ENCODE peak calls at places on chromosomes 16 and 17, in four cellular contexts. One of them, this sample, is unnamed.

GRCh38 chr17:17179371-17179827 is 26.7 kb downstream of the PLD6 start:
- DNase-seq in AG10803: no peak
- DNase-seq in neural crest cell: no peak
- DNase-seq in natural killer cell: no peak
- DNase-seq in this sample: no peak

GRCh38 chr16:74896389-74897370 is 88.2 kb downstream of the WDR59 start:
- DNase-seq in AG10803: peak
- DNase-seq in neural crest cell: no peak
- DNase-seq in natural killer cell: no peak
- DNase-seq in this sample: no peak

GRCh38 chr17:74324521-74324920 is 1.5 kb upstream of the KIF19 start:
- DNase-seq in AG10803: no peak
- DNase-seq in neural crest cell: no peak
- DNase-seq in natural killer cell: no peak
- DNase-seq in this sample: no peak

GRCh38 chr16:3158014-3158497 is 23.2 kb downstream of the ZNF213 start:
- DNase-seq in AG10803: no peak
- DNase-seq in neural crest cell: peak
- DNase-seq in natural killer cell: no peak
- DNase-seq in this sample: no peak

GRCh38 chr17:80028030-80028429 is 7.6 kb downstream of the TBC1D16 start:
- DNase-seq in AG10803: no peak
- DNase-seq in neural crest cell: no peak
- DNase-seq in natural killer cell: no peak
- DNase-seq in this sample: no peak

GRCh38 chr17:65936013-65936412 is 255.9 kb downstream of the CEP112 start:
- DNase-seq in AG10803: peak
- DNase-seq in neural crest cell: no peak
- DNase-seq in natural killer cell: no peak
- DNase-seq in this sample: no peak

GRCh38 chr16:50146479-50147435 is 6.3 kb upstream of the TENT4B start:
- DNase-seq in AG10803: no peak
- DNase-seq in neural crest cell: no peak
- DNase-seq in natural killer cell: no peak
- DNase-seq in this sample: no peak

GRCh38 chr17:45262516-45263476 is 902 bp upstream of the SPATA32 start:
- DNase-seq in AG10803: peak
- DNase-seq in neural crest cell: no peak
- DNase-seq in natural killer cell: no peak
- DNase-seq in this sample: no peak

GRCh38 chr17:4969551-4970231 is 2.1 kb upstream of the SPAG7 start:
- DNase-seq in AG10803: no peak
- DNase-seq in neural crest cell: no peak
- DNase-seq in natural killer cell: no peak
- DNase-seq in this sample: no peak

GRCh38 chr17:81453712-81454111 is 58.5 kb downstream of the BAHCC1 start:
- DNase-seq in AG10803: no peak
- DNase-seq in neural crest cell: no peak
- DNase-seq in natural killer cell: no peak
- DNase-seq in this sample: peak

GRCh38 chr17:77516902-77517301 is 376.1 kb downstream of the SEC14L1 start:
- DNase-seq in AG10803: peak
- DNase-seq in neural crest cell: no peak
- DNase-seq in natural killer cell: no peak
- DNase-seq in this sample: no peak

GRCh38 chr17:32610027-32610650 is 123.3 kb downstream of the CDK5R1 start:
- DNase-seq in AG10803: no peak
- DNase-seq in neural crest cell: no peak
- DNase-seq in natural killer cell: no peak
- DNase-seq in this sample: no peak

GRCh38 chr16:87924937-87925670 is 11.2 kb downstream of the CA5A start:
- DNase-seq in AG10803: no peak
- DNase-seq in neural crest cell: no peak
- DNase-seq in natural killer cell: no peak
- DNase-seq in this sample: no peak

GRCh38 chr16:58499615-58500328 is at the start of gene NDRG4:
- DNase-seq in AG10803: peak
- DNase-seq in neural crest cell: peak
- DNase-seq in natural killer cell: no peak
- DNase-seq in this sample: peak

GRCh38 chr16:57803413-57803990 is 1.2 kb upstream of the KIFC3 start:
- DNase-seq in AG10803: no peak
- DNase-seq in neural crest cell: no peak
- DNase-seq in natural killer cell: no peak
- DNase-seq in this sample: no peak

GRCh38 chr16:86800914-86801313 is 222.6 kb downstream of the FOXL1 start:
- DNase-seq in AG10803: no peak
- DNase-seq in neural crest cell: no peak
- DNase-seq in natural killer cell: no peak
- DNase-seq in this sample: no peak

GRCh38 chr16:30185141-30185682 is 1.8 kb downstream of the CORO1A start:
- DNase-seq in AG10803: no peak
- DNase-seq in neural crest cell: no peak
- DNase-seq in natural killer cell: peak
- DNase-seq in this sample: no peak

DNA sequence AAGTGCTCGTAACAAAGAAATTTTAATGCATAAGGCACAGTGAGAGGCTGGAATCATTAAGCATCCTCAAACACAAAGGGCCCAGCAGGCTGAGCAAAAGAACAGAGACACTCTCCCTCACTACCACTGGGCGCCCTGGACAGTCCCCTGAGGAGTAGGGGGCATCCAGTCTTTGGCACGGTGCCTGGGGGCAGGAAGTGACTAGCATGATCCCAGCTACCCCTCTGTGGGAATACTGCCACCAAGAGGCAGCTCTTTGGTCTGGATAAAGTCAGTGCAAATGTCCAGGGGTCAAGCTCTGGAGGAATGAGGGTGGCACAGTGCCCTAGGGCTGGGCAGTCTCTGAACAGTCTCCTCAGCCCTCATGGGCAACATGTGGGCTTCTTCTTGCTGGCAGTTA is 2.6 kb upstream of the PROCA1 start:
- DNase-seq in AG10803: no peak
- DNase-seq in neural crest cell: no peak
- DNase-seq in natural killer cell: no peak
- DNase-seq in this sample: no peak
- TF ChIP-seq CTCF in AG10803: no peak
- TF ChIP-seq CTCF in neural crest cell: no peak
- TF ChIP-seq CTCF in natural killer cell: no peak
- TF ChIP-seq CTCF in this sample: no peak

DNA sequence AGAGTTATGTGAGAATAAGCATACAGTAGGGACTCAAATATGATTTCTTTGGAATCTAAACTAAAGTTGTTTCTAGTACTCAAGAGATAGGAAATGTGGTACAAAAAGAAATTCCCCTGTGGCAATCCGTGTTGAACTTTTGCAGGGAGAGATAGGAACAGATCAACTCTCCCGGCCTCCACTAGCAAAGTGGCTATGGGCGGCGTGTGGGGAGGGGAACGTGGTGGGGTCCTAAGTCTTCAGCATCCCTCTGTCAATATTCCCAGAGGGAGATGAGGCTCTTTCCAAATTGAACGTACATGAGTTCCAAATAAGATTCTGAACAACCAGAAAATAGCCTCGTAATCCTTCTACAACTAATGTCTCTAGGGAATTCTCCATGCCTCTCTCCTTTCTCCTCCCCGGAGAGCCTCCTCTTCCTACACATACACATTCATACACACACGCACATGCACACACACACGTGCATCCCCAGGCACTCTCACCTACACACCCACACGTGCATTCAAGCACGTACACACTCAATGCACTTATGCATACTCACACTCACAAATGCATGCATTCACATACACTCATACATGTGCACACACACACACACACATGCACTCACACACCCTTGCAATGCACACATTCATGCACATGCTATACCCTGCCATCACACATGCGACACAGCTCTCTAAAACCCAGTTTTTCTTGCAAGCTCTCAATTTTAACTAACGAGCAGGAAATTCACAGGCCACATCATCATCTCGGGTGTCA is 244.8 kb downstream of the MAF start:
- DNase-seq in AG10803: no peak
- DNase-seq in neural crest cell: no peak
- DNase-seq in natural killer cell: no peak
- DNase-seq in this sample: no peak
- TF ChIP-seq CTCF in AG10803: no peak
- TF ChIP-seq CTCF in neural crest cell: no peak
- TF ChIP-seq CTCF in natural killer cell: no peak
- TF ChIP-seq CTCF in this sample: no peak

GRCh38 chr17:7323731-7324437 is 5.3 kb downstream of the NEURL4 start:
- DNase-seq in AG10803: peak
- DNase-seq in neural crest cell: peak
- DNase-seq in natural killer cell: peak
- DNase-seq in this sample: peak
- TF ChIP-seq CTCF in AG10803: peak
- TF ChIP-seq CTCF in neural crest cell: peak
- TF ChIP-seq CTCF in natural killer cell: peak
- TF ChIP-seq CTCF in this sample: peak

GRCh38 chr17:50539762-50540440 is 7.1 kb upstream of the SPATA20 start:
- DNase-seq in AG10803: no peak
- DNase-seq in neural crest cell: no peak
- DNase-seq in natural killer cell: no peak
- DNase-seq in this sample: no peak

GRCh38 chr17:50542795-50543774 is 3.9 kb upstream of the SPATA20 start:
- DNase-seq in AG10803: no peak
- DNase-seq in neural crest cell: no peak
- DNase-seq in natural killer cell: no peak
- DNase-seq in this sample: no peak

GRCh38 chr17:50541402-50541915 is 5.5 kb upstream of the SPATA20 start:
- DNase-seq in AG10803: no peak
- DNase-seq in neural crest cell: no peak
- DNase-seq in natural killer cell: no peak
- DNase-seq in this sample: no peak

GRCh38 chr17:50540485-50541401 is 6.2 kb upstream of the SPATA20 start:
- DNase-seq in AG10803: no peak
- DNase-seq in neural crest cell: no peak
- DNase-seq in natural killer cell: no peak
- DNase-seq in this sample: no peak

GRCh38 chr17:50541916-50542688 is 4.9 kb upstream of the SPATA20 start:
- DNase-seq in AG10803: peak
- DNase-seq in neural crest cell: peak
- DNase-seq in natural killer cell: peak
- DNase-seq in this sample: peak
- TF ChIP-seq CTCF in AG10803: peak
- TF ChIP-seq CTCF in neural crest cell: no peak
- TF ChIP-seq CTCF in natural killer cell: peak
- TF ChIP-seq CTCF in this sample: peak

GRCh38 chr16:24491721-24492120 is 47.6 kb upstream of the RBBP6 start:
- DNase-seq in AG10803: no peak
- DNase-seq in neural crest cell: no peak
- DNase-seq in natural killer cell: no peak
- DNase-seq in this sample: no peak
- TF ChIP-seq CTCF in AG10803: no peak
- TF ChIP-seq CTCF in neural crest cell: no peak
- TF ChIP-seq CTCF in natural killer cell: no peak
- TF ChIP-seq CTCF in this sample: no peak

DNA sequence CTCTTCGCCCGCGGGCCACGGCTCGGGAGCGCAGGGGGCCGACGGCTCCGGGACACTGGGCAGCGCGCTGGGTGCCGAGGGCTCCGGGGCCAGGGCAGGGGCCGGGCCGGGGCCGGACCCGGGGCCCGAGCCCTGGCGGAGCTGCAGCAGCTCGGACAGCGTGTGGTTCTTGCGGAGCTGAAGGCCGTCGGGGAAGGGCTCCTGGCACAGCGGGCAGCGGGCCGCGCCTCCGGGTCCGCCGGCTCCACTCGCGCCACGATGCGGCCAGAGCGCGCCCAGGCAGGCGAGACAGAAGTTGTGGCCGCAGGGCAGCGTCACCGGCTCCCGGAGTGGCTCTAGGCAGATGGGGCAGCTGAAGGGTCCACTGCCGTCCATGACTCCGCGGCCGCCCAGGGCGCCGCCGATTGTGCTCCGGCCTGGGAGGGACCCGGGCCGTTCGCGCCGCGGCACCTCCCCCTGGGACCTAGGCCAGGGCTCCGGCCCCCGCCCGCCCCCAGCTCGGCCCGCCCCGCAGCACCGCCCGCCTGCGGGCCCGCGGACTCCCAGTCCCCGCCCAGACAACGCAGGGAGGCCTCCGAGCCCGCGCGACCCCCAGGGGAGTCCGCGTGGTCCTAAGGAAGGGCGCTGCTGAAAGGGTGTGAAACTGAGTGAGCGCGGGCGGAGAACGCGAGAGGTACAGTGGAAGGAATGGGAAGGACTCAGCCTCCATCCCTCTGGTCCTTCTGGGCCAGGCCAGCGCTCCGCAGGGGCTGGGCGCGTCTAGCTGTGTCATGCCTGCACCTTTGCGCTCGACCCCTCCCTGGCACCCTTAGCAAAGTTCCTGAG is at the start of gene TRIM47:
- DNase-seq in AG10803: peak
- DNase-seq in neural crest cell: no peak
- DNase-seq in natural killer cell: no peak
- DNase-seq in this sample: peak
- TF ChIP-seq CTCF in AG10803: peak
- TF ChIP-seq CTCF in neural crest cell: no peak
- TF ChIP-seq CTCF in natural killer cell: no peak
- TF ChIP-seq CTCF in this sample: no peak

GRCh38 chr16:54934536-54935410 is 4.1 kb downstream of the IRX5 start:
- DNase-seq in AG10803: peak
- DNase-seq in neural crest cell: peak
- DNase-seq in natural killer cell: no peak
- DNase-seq in this sample: no peak
- TF ChIP-seq CTCF in AG10803: peak
- TF ChIP-seq CTCF in neural crest cell: peak
- TF ChIP-seq CTCF in natural killer cell: no peak
- TF ChIP-seq CTCF in this sample: no peak